ENCODE peak calls at places on chromosomes 12 and 14, in five cellular contexts. P is A549, S is HepG2, B is GM12878, C is K562. E is an unnamed sample.

GRCh38 chr12:51351913-51352532 is 5.5 kb upstream of the CELA1 start:
- DNase-seq in B (no peak), S (peak), C (peak), P (peak), E (peak)

GRCh38 chr12:107983871-107984480 is 145.1 kb upstream of the WSCD2 start:
- DNase-seq in P (no peak), S (no peak), C (no peak), B (no peak), E (no peak)

GRCh38 chr12:75945581-75945980 is 86.0 kb downstream of the PHLDA1 start:
- DNase-seq in B (no peak), C (no peak), P (no peak), S (no peak), E (no peak)

GRCh38 chr14:39665084-39665483 is 232.9 kb upstream of the FBXO33 start:
- DNase-seq in C (no peak), P (no peak), B (no peak), S (no peak), E (no peak)

GRCh38 chr14:53545217-53545616 is 392.1 kb upstream of the DDHD1 start:
- DNase-seq in S (no peak), C (no peak), P (no peak), B (no peak), E (no peak)

GRCh38 chr14:61925043-61925442 is 162.8 kb downstream of the SNAPC1 start:
- DNase-seq in B (no peak), C (peak), P (peak), S (peak), E (peak)

GRCh38 chr12:2329811-2330210 is 277.0 kb downstream of the CACNA1C start:
- DNase-seq in C (no peak), P (no peak), B (no peak), S (no peak), E (no peak)

GRCh38 chr12:48779869-48780268 is 9.0 kb downstream of the ADCY6 start:
- DNase-seq in B (no peak), C (peak), S (no peak), P (no peak), E (no peak)

GRCh38 chr12:68521321-68521839 is 89.3 kb upstream of the RAP1B start:
- DNase-seq in P (peak), B (no peak), S (no peak), C (no peak), E (no peak)

GRCh38 chr14:64391986-64392385 is 3.8 kb downstream of the MTHFD1 start:
- DNase-seq in S (no peak), C (no peak), B (no peak), P (no peak), E (peak)

GRCh38 chr12:14185441-14186192 is 179.9 kb upstream of the ATF7IP start:
- DNase-seq in P (peak), S (peak), C (peak), B (no peak), E (peak)

GRCh38 chr12:72632286-72632685 is 360.1 kb downstream of the TRHDE start:
- DNase-seq in B (no peak), C (no peak), S (no peak), P (no peak), E (no peak)

GRCh38 chr12:109535231-109535862 is 38.0 kb downstream of the MMAB start:
- DNase-seq in S (no peak), P (no peak), C (no peak), B (no peak), E (no peak)

GRCh38 chr12:130744274-130744673 is 28.2 kb upstream of the RIMBP2 start:
- DNase-seq in P (no peak), B (no peak), S (no peak), C (no peak), E (no peak)

GRCh38 chr12:51529586-51529985 is 61.4 kb upstream of the SCN8A start:
- DNase-seq in P (no peak), B (no peak), C (no peak), S (no peak), E (peak)

DNA sequence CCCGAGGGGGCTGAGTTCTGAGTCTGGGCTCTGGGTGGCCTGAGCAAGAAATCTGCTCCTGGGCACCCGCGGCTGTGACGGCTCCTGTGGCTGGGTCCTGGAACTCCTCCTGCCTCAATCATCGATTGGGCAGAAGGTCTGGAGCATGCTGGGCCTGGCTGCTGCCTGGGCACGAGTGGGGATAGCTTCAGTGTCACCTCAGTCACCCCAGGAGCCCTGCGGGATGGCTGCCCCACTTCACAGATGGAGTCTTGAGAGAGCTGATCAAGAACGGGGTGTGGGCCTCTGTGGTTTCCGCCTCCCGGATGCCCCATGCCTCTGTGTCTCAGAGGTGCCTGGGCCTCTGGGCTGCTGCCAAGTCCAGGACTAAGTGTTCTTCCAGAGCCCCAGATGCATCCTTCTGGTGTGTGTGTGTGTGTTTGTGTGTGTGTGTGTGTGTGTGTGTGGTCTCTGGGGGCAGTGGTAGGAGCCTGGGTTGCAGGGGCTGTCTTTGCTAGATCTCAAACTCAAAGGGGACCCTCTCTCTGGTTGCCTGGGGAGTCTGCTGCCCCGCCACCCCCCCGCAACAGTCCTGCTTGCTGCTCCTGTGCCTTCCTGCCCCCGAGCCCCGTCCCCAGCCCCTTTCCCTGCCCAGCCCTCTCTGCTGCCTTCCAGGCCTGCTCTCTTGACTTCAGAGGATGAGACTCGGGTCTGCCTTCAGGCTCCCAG is 185.5 kb upstream of the C14orf180 start:
- DNase-seq in P (no peak), C (no peak), B (no peak), S (no peak), E (no peak)
- TF ChIP-seq JUNB in P (no peak), C (no peak), B (no peak), S (no peak), E (no peak)

GRCh38 chr12:5898874-5899273 is 46.2 kb downstream of the ANO2 start:
- DNase-seq in P (peak), B (no peak), S (no peak), C (peak), E (peak)
- TF ChIP-seq JUNB in P (no peak), B (no peak), S (no peak), C (no peak), E (no peak)

GRCh38 chr14:99802301-99803105 is 9.3 kb downstream of the EML1 start:
- DNase-seq in S (no peak), P (peak), B (no peak), C (no peak), E (no peak)

GRCh38 chr14:99803803-99804202 is 10.6 kb downstream of the EML1 start:
- DNase-seq in P (no peak), C (no peak), S (no peak), B (no peak), E (no peak)

GRCh38 chr14:99800781-99801180 is 7.6 kb downstream of the EML1 start:
- DNase-seq in B (no peak), P (no peak), C (no peak), S (no peak), E (no peak)

GRCh38 chr14:99806040-99806439 is 12.8 kb downstream of the EML1 start:
- DNase-seq in C (no peak), B (no peak), S (no peak), P (no peak), E (no peak)

GRCh38 chr14:99803106-99803437 is 9.9 kb downstream of the EML1 start:
- DNase-seq in C (no peak), P (no peak), S (no peak), B (no peak), E (no peak)
- TF ChIP-seq JUNB in C (no peak), P (no peak), S (no peak), B (no peak), E (no peak)

GRCh38 chr12:92897844-92898243 is 31.3 kb downstream of the EEA1 start:
- DNase-seq in P (no peak), B (no peak), S (no peak), C (no peak), E (no peak)

GRCh38 chr12:92898755-92899154 is 30.3 kb downstream of the EEA1 start:
- DNase-seq in S (no peak), C (no peak), B (no peak), P (peak), E (no peak)

GRCh38 chr12:92905258-92905810 is 23.8 kb downstream of the EEA1 start:
- DNase-seq in S (no peak), P (no peak), C (no peak), B (no peak), E (no peak)

DNA sequence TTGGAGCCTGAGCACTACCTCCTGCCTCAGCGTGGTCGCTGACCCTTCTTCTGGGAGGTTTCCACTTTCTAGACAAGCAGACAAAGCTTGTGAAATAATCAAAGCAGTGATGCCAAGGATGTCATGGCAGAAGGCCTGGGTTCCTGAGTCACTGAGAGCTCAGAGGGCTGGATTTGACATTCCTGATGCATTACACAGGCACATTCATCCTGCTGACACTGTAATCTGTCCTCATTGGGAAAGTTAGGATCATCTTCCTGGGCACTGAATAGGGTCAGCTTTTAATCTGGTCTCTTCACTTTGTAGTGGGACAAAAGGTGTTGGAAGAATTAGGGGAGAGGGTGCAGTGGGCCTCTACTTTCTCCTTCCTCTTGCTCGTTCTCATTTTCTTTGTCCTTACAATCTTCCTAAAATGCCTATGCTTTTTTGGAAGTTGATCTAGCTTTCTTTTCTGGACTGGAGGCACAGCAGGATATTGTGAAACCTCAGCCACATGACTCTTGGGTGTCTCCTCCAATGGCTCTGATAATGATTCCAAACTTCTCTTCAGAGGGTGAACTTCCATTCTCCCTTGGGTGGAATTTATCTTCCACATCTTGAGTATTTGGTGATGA is 29.6 kb downstream of the EEA1 start:
- DNase-seq in S (peak), C (no peak), P (peak), B (no peak), E (peak)
- TF ChIP-seq JUNB in S (no peak), C (no peak), P (peak), B (no peak), E (no peak)